ENCODE peak calls at places on chromosome 20, in seven cellular contexts. O is iPS-NIHi11; S is GM03348; B is CD4-positive, alpha-beta memory T cell; J is ecto neural progenitor cell; V is activated naive CD4-positive, alpha-beta T cell; U is stimulated activated CD4-positive, alpha-beta T cell treated with anti-CD3 and anti-CD28 coated beads, TNF-alpha, amount 100 ng/mL, for 48 hours. D is an unnamed sample.

GRCh38 chr20:35742741-35743523 is 872 bp upstream of the RBM39 start:
- DNase-seq in S (no peak), O (peak; percentile 10), B (peak; percentile 43), U (no peak), J (no peak), V (no peak), D (no peak)

GRCh38 chr20:21496452-21496851 is 17.4 kb downstream of the NKX2-2 start:
- DNase-seq in U (no peak), O (no peak), S (no peak), J (no peak), V (no peak), B (no peak), D (no peak)

GRCh38 chr20:23873370-23874015 is 6.1 kb downstream of the CST5 start:
- DNase-seq in S (no peak), B (no peak), J (no peak), V (no peak), U (no peak), O (no peak), D (no peak)

GRCh38 chr20:2576317-2576727 is 39.9 kb downstream of the TMC2 start:
- DNase-seq in V (no peak), O (no peak), S (no peak), B (no peak), J (no peak), U (no peak), D (no peak)

GRCh38 chr20:62603907-62604785 is 38.2 kb upstream of the SLCO4A1 start:
- DNase-seq in V (no peak), U (no peak), J (no peak), S (no peak), O (no peak), B (no peak), D (no peak)

GRCh38 chr20:62716198-62716940 is 7.7 kb downstream of the NTSR1 start:
- DNase-seq in U (no peak), V (no peak), S (no peak), J (no peak), O (no peak), B (peak; percentile 44), D (no peak)

GRCh38 chr20:49281059-49281912 is 3.4 kb upstream of the ZNFX1 start:
- DNase-seq in S (no peak), O (peak; percentile 28), U (no peak), J (peak; percentile 76), B (no peak), V (no peak), D (no peak)

GRCh38 chr20:24915440-24915839 is 33.6 kb upstream of the CST7 start:
- DNase-seq in U (no peak), B (no peak), V (no peak), J (no peak), S (no peak), O (no peak), D (no peak)

GRCh38 chr20:25233016-25233772 is 14.7 kb upstream of the PYGB start:
- DNase-seq in V (no peak), U (no peak), B (no peak), S (peak; percentile 48), O (peak; percentile 29), J (no peak), D (no peak)

GRCh38 chr20:45833030-45833882 is at the start of gene SNX21:
- DNase-seq in O (peak; percentile 92), S (peak; percentile 94), J (no peak), B (peak; percentile 28), U (no peak), V (no peak), D (no peak)

GRCh38 chr20:62227977-62228958 is 8.2 kb upstream of the HRH3 start:
- DNase-seq in B (no peak), J (no peak), O (peak; percentile 82), V (no peak), S (no peak), U (no peak), D (no peak)

GRCh38 chr20:45964024-45964423 is 8.0 kb downstream of the ZNF335 start:
- DNase-seq in S (no peak), V (no peak), U (no peak), J (no peak), B (no peak), O (no peak), D (no peak)

GRCh38 chr20:4230651-4231050 is 215.3 kb upstream of the RNF24 start:
- DNase-seq in B (no peak), O (peak; percentile 46), S (no peak), J (no peak), V (no peak), U (no peak), D (no peak)

GRCh38 chr20:51636123-51636522 is 93.6 kb upstream of the NFATC2 start:
- DNase-seq in V (no peak), S (no peak), O (no peak), U (peak; percentile 18), J (no peak), B (no peak), D (no peak)

GRCh38 chr20:56222201-56222600 is 26.3 kb upstream of the MC3R start:
- DNase-seq in U (no peak), B (no peak), S (no peak), V (no peak), J (no peak), O (no peak), D (no peak)

GRCh38 chr20:62376112-62377063 is 9.3 kb upstream of the LAMA5 start:
- DNase-seq in B (no peak), S (no peak), O (peak; percentile 83), J (peak; percentile 92), V (no peak), U (no peak), D (no peak)

GRCh38 chr20:63064310-63064709 is 57.5 kb upstream of the BHLHE23 start:
- DNase-seq in B (no peak), V (no peak), S (peak; percentile 47), J (no peak), U (no peak), O (peak; percentile 76), D (no peak)

GRCh38 chr20:32232487-32232886 is 24.8 kb downstream of the POFUT1 start:
- DNase-seq in O (no peak), S (no peak), U (no peak), V (no peak), B (no peak), J (no peak), D (no peak)

GRCh38 chr20:32621071-32621913 is 36.2 kb upstream of the NOL4L start:
- DNase-seq in J (peak; percentile 98), V (no peak), B (no peak), S (peak; percentile 58), U (no peak), O (peak; percentile 57), D (no peak)

GRCh38 chr20:14342910-14343309 is 5.5 kb upstream of the FLRT3 start:
- DNase-seq in U (no peak), J (no peak), S (no peak), O (peak; percentile 20), B (no peak), V (no peak), D (no peak)

GRCh38 chr20:19699132-19699971 is 58.7 kb upstream of the RIN2 start:
- DNase-seq in V (no peak), B (no peak), O (no peak), J (no peak), S (peak; percentile 69), U (no peak), D (no peak)

GRCh38 chr20:45946149-45946970 is 11.9 kb downstream of the PCIF1 start:
- DNase-seq in O (no peak), J (no peak), B (peak; percentile 30), V (no peak), U (no peak), S (peak; percentile 61), D (no peak)